ENCODE peak calls at places on chromosome 15, in seven cellular contexts. K is IMR-90, P is neural progenitor cell, M is MM.1S, O is fibroblast of lung, Q is Panc1, N is ascending aorta. L is an unnamed sample.

GRCh38 chr15:86660012-86660411 is 580.3 kb downstream of the AGBL1 start:
- DNase-seq in K (no peak), P (no peak), M (no peak), O (no peak), Q (no peak), N (no peak), L (no peak)

GRCh38 chr15:39886418-39886817 is 33.6 kb downstream of the GPR176 start:
- DNase-seq in K (no peak), P (no peak), M (no peak), O (no peak), Q (no peak), N (no peak), L (no peak)

GRCh38 chr15:35000511-35000910 is 12.4 kb upstream of the ZNF770 start:
- DNase-seq in K (peak), P (no peak), M (no peak), O (peak), Q (no peak), N (no peak), L (peak)

GRCh38 chr15:38073278-38073930 is 139.0 kb downstream of the TMCO5A start:
- DNase-seq in K (peak), P (peak), M (peak), O (peak), Q (no peak), N (no peak), L (no peak)

GRCh38 chr15:63465104-63465503 is 39.3 kb upstream of the USP3 start:
- DNase-seq in K (peak), P (no peak), M (no peak), O (peak), Q (no peak), N (no peak), L (peak)

GRCh38 chr15:90062023-90062728 is 40.1 kb downstream of the IDH2 start:
- DNase-seq in K (no peak), P (peak), M (no peak), O (peak), Q (no peak), N (no peak), L (peak)

GRCh38 chr15:86087808-86088207 is 8.1 kb downstream of the AGBL1 start:
- DNase-seq in K (no peak), P (no peak), M (no peak), O (no peak), Q (no peak), N (no peak), L (no peak)

GRCh38 chr15:63752075-63752684 is 81.6 kb downstream of the HERC1 start:
- DNase-seq in K (peak), P (peak), M (peak), O (peak), Q (peak), N (no peak), L (peak)

DNA sequence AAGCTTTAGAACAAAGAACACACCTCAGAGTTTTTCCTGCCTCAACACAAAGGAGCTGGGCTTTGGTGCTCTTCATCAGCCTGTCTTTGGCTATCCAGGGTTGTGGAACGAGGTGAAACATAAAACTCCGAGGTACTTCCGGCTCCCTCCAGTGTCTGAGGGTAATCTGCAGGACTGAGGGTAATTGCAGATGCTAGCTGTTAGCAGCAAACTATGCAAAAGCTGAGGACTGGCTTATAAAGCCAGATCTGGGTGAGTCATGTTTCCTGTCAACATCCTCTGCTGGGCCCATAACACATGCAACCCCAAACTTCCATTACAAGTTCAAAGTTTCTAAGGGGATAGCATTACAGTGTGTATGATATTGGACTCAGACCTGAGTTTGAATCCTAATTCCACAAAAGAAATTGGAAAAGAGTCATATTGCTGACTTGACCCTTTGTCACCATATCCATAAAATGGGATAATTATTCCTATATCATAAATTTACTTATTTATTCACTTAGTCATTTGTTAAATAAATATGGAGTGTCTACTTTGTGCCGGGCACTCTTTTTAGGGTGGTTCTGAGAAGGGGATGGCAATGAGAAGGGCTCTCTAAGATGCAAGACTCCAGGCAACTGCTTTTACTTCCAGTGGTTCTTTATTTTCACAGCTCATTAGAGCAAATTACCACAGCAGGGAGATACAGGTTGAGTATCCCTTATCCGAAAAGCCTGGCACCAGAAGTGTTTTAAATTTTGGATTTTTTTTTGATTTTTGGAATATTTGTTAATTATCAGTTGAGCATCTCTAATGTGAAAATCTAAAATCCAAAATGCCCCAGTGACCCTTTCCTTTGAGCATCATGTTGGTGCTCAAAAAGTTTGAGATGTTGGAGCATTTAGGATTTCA is 9.5 kb upstream of the TRIM69 start:
- DNase-seq in K (peak), P (no peak), M (peak), O (peak), Q (peak), N (no peak), L (peak)
- TF ChIP-seq CTCF in K (peak), P (no peak), M (peak), O (peak), Q (no peak), N (no peak), L (no peak)

DNA sequence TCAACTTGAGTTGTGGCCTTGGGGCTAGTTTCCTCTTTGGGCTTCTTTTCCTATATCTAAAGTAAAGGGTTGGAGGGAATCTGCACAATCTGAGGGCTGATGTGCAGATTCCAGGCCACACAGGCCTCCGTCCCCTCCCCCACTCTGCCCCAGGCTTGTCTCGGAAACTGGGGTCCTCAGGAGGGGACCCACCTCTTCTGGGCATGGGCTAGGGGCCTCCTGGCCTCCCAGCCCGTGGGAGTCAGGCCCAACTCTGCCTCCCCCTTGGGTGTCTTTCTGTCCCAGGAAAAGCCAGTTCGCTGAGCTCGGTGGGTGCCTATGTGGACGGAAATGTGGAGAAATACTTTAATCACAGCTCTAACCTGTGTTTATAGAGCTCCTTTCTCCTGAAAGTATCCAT is 4.8 kb downstream of the SMAD6 start:
- DNase-seq in K (no peak), P (peak), M (no peak), O (no peak), Q (no peak), N (no peak), L (no peak)
- H3K4me3 ChIP-seq in K (no peak), P (no peak), M (no peak), O (no peak), Q (peak), N (peak), L (peak)

GRCh38 chr15:60338810-60339209 is 59.0 kb downstream of the ANXA2 start:
- DNase-seq in K (no peak), P (no peak), M (no peak), O (no peak), Q (no peak), N (no peak), L (no peak)

GRCh38 chr15:60343221-60343970 is 54.4 kb downstream of the ANXA2 start:
- DNase-seq in K (no peak), P (no peak), M (no peak), O (no peak), Q (no peak), N (no peak), L (peak)

GRCh38 chr15:60337069-60337468 is 60.7 kb downstream of the ANXA2 start:
- DNase-seq in K (no peak), P (no peak), M (no peak), O (no peak), Q (no peak), N (no peak), L (no peak)

GRCh38 chr15:60339236-60339635 is 58.5 kb downstream of the ANXA2 start:
- DNase-seq in K (no peak), P (no peak), M (no peak), O (no peak), Q (no peak), N (no peak), L (no peak)

GRCh38 chr15:60340207-60340921 is 57.4 kb downstream of the ANXA2 start:
- DNase-seq in K (no peak), P (no peak), M (no peak), O (no peak), Q (no peak), N (no peak), L (peak)
- TF ChIP-seq CTCF in K (peak), P (peak), M (no peak), O (no peak), Q (peak), N (no peak), L (no peak)

DNA sequence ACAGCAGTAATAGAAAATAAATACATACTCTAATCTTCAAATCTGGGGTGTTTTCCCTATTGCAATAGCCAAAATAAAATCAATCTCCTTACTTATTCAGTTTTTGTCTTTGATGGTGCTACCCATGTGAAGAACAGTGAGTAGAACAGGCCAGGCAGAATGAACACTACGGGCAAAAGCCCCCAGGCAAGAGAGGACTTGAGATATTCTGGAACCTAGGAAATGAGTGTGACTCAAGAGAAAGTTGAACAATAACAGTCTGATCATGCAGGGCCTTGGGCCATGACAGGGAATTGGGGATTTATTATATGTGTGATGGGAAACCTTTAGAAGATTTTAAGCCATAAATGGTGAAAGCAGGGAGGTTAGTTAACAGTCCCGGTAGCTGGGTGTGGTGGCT is 14.0 kb upstream of the DUT start:
- DNase-seq in K (no peak), P (no peak), M (no peak), O (no peak), Q (no peak), N (no peak), L (no peak)
- H3K4me3 ChIP-seq in K (no peak), P (no peak), M (no peak), O (no peak), Q (no peak), N (no peak), L (no peak)

DNA sequence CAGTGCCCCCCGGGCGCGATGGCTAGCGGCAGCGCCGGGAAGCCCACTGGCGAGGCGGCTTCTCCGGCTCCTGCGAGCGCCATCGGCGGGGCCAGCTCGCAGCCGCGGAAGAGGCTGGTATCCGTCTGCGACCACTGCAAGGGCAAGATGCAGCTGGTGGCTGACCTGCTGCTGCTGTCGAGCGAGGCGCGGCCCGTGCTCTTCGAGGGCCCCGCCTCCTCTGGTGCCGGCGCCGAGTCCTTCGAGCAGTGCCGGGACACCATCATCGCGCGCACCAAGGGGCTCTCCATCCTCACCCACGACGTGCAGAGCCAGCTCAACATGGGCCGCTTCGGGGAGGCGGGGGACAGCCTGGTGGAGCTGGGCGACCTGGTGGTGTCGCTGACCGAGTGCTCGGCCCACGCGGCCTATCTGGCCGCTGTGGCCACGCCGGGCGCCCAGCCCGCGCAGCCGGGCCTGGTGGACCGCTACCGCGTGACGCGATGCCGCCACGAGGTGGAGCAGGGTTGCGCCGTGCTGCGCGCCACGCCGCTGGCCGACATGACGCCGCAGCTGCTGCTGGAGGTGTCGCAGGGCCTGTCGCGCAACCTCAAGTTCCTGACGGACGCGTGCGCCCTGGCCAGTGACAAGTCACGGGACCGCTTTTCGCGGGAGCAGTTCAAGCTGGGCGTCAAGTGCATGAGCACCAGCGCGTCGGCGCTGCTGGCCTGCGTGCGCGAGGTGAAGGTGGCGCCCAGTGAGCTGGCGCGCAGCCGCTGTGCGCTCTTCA is 1.7 kb downstream of the TLNRD1 start:
- DNase-seq in K (no peak), P (peak), M (peak), O (no peak), Q (no peak), N (no peak), L (no peak)
- TF ChIP-seq CTCF in K (no peak), P (no peak), M (no peak), O (no peak), Q (no peak), N (no peak), L (no peak)

GRCh38 chr15:98668566-98669308 is 20.4 kb downstream of the IGF1R start:
- DNase-seq in K (peak), P (no peak), M (no peak), O (peak), Q (no peak), N (no peak), L (peak)

GRCh38 chr15:98671060-98672008 is 23.0 kb downstream of the IGF1R start:
- DNase-seq in K (peak), P (peak), M (no peak), O (peak), Q (no peak), N (no peak), L (no peak)

GRCh38 chr15:98667521-98668179 is 19.3 kb downstream of the IGF1R start:
- DNase-seq in K (no peak), P (peak), M (no peak), O (no peak), Q (no peak), N (no peak), L (no peak)

GRCh38 chr15:98666841-98667240 is 18.5 kb downstream of the IGF1R start:
- DNase-seq in K (no peak), P (no peak), M (no peak), O (no peak), Q (no peak), N (no peak), L (peak)

DNA sequence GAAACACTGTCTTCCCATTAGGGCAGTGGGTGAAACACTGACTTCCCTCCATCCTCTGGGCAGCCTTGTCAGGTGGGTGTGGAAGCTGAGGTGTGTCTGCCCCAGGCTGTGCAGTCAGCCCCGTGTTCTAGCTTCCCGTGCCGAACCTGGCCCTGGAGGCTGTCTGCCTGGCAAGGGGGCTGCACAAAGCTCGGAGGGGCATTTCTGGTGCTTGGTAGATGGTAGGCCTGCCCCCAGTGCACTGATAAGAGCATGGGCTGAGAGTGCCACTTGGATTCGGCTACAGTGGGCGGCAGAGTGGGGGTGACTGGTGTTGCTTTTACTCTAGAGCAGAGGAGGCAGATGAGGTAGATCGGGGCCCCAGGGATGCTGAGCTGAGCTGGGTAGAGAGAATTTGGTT is 21.3 kb downstream of the IGF1R start:
- DNase-seq in K (no peak), P (no peak), M (no peak), O (no peak), Q (no peak), N (no peak), L (no peak)
- H3K4me3 ChIP-seq in K (no peak), P (no peak), M (no peak), O (no peak), Q (no peak), N (no peak), L (no peak)

DNA sequence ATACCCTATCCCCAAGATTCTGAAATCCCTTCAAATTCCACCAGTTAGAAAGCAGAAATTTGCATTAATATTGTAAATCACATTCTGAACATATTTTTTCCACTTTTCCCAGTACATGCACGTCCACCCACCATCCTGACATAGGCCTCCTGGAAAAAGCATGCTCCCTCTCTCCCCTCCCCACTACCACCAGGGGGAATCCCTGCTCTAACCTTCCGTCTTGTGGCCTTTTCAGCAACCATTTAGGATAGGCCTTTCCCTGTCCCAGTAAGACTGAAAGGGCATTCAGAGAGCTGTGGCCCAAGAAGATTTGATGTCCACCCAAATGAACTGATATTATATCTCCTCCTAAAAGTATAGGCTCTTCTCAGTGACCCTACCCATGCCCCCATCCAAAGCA is 182.1 kb downstream of the ARRDC4 start:
- DNase-seq in K (no peak), P (peak), M (no peak), O (no peak), Q (no peak), N (no peak), L (no peak)
- TF ChIP-seq CTCF in K (no peak), P (peak), M (no peak), O (no peak), Q (peak), N (no peak), L (peak)

GRCh38 chr15:100758554-100758953 is 121.1 kb upstream of the ALDH1A3 start:
- DNase-seq in K (no peak), P (no peak), M (no peak), O (no peak), Q (no peak), N (no peak), L (no peak)

GRCh38 chr15:100759116-100759515 is 120.5 kb upstream of the ALDH1A3 start:
- DNase-seq in K (peak), P (no peak), M (no peak), O (peak), Q (no peak), N (no peak), L (peak)

GRCh38 chr15:100761253-100761935 is 118.2 kb upstream of the ALDH1A3 start:
- DNase-seq in K (no peak), P (no peak), M (no peak), O (no peak), Q (no peak), N (no peak), L (no peak)

GRCh38 chr15:100760357-100760903 is 119.2 kb upstream of the ALDH1A3 start:
- DNase-seq in K (no peak), P (no peak), M (no peak), O (no peak), Q (no peak), N (no peak), L (no peak)

GRCh38 chr15:100759698-100760356 is 119.8 kb upstream of the ALDH1A3 start:
- DNase-seq in K (peak), P (no peak), M (no peak), O (peak), Q (peak), N (no peak), L (peak)
- H3K4me3 ChIP-seq in K (no peak), P (no peak), M (no peak), O (no peak), Q (peak), N (no peak), L (peak)